ENCODE peak calls at places on chromosomes 16 and 17, in eight cellular contexts. One of them, this sample, is unnamed.

GRCh38 chr16:16014329-16015224 is 65.2 kb downstream of the ABCC1 start:
- DNase-seq in lower leg skin: no peak
- DNase-seq in PC-9: peak; percentile 88
- DNase-seq in T-helper 1 cell: no peak
- DNase-seq in activated T-helper 2 cell treated with anti-CD3 and anti-CD28 coated beads, Interferon-gamma antibody, Interleukin-2, Interleukin-4, amounts not matched to agents 10 μg/mL and 5 μg/mL and 100 μg/mL, durations not matched to agents 14 hours and 24 hours and 36 hours: no peak
- DNase-seq in islet precursor cell: no peak
- DNase-seq in midbrain: no peak
- DNase-seq in GM04503: no peak
- DNase-seq in this sample: no peak

GRCh38 chr16:76653390-76654026 is 376.3 kb downstream of the CNTNAP4 start:
- DNase-seq in lower leg skin: no peak
- DNase-seq in PC-9: peak; percentile 39
- DNase-seq in T-helper 1 cell: no peak
- DNase-seq in activated T-helper 2 cell treated with anti-CD3 and anti-CD28 coated beads, Interferon-gamma antibody, Interleukin-2, Interleukin-4, amounts not matched to agents 10 μg/mL and 5 μg/mL and 100 μg/mL, durations not matched to agents 14 hours and 24 hours and 36 hours: no peak
- DNase-seq in islet precursor cell: peak; percentile 63
- DNase-seq in midbrain: peak; percentile 82
- DNase-seq in GM04503: no peak
- DNase-seq in this sample: no peak

GRCh38 chr17:62807812-62808575 is at the start of gene MARCHF10:
- DNase-seq in lower leg skin: no peak
- DNase-seq in PC-9: peak; percentile 70
- DNase-seq in T-helper 1 cell: no peak
- DNase-seq in activated T-helper 2 cell treated with anti-CD3 and anti-CD28 coated beads, Interferon-gamma antibody, Interleukin-2, Interleukin-4, amounts not matched to agents 10 μg/mL and 5 μg/mL and 100 μg/mL, durations not matched to agents 14 hours and 24 hours and 36 hours: no peak
- DNase-seq in islet precursor cell: peak; percentile 89
- DNase-seq in midbrain: no peak
- DNase-seq in GM04503: no peak
- DNase-seq in this sample: no peak

GRCh38 chr16:81403601-81404391 is 40.8 kb upstream of the CMIP start:
- DNase-seq in lower leg skin: peak; percentile 84
- DNase-seq in PC-9: peak; percentile 80
- DNase-seq in T-helper 1 cell: peak; percentile 51
- DNase-seq in activated T-helper 2 cell treated with anti-CD3 and anti-CD28 coated beads, Interferon-gamma antibody, Interleukin-2, Interleukin-4, amounts not matched to agents 10 μg/mL and 5 μg/mL and 100 μg/mL, durations not matched to agents 14 hours and 24 hours and 36 hours: peak; percentile 71
- DNase-seq in islet precursor cell: peak; percentile 95
- DNase-seq in midbrain: peak; percentile 80
- DNase-seq in GM04503: no peak
- DNase-seq in this sample: peak; percentile 50

GRCh38 chr16:17176199-17176598 is 294.6 kb downstream of the XYLT1 start:
- DNase-seq in lower leg skin: no peak
- DNase-seq in PC-9: no peak
- DNase-seq in T-helper 1 cell: no peak
- DNase-seq in activated T-helper 2 cell treated with anti-CD3 and anti-CD28 coated beads, Interferon-gamma antibody, Interleukin-2, Interleukin-4, amounts not matched to agents 10 μg/mL and 5 μg/mL and 100 μg/mL, durations not matched to agents 14 hours and 24 hours and 36 hours: no peak
- DNase-seq in islet precursor cell: no peak
- DNase-seq in midbrain: no peak
- DNase-seq in GM04503: no peak
- DNase-seq in this sample: no peak

GRCh38 chr16:76194621-76195015 is 82.6 kb upstream of the CNTNAP4 start:
- DNase-seq in lower leg skin: no peak
- DNase-seq in PC-9: no peak
- DNase-seq in T-helper 1 cell: no peak
- DNase-seq in activated T-helper 2 cell treated with anti-CD3 and anti-CD28 coated beads, Interferon-gamma antibody, Interleukin-2, Interleukin-4, amounts not matched to agents 10 μg/mL and 5 μg/mL and 100 μg/mL, durations not matched to agents 14 hours and 24 hours and 36 hours: no peak
- DNase-seq in islet precursor cell: peak; percentile 84
- DNase-seq in midbrain: no peak
- DNase-seq in GM04503: no peak
- DNase-seq in this sample: peak; percentile 52

GRCh38 chr17:79923974-79924638 is 84.9 kb upstream of the CBX4 start:
- DNase-seq in lower leg skin: no peak
- DNase-seq in PC-9: no peak
- DNase-seq in T-helper 1 cell: no peak
- DNase-seq in activated T-helper 2 cell treated with anti-CD3 and anti-CD28 coated beads, Interferon-gamma antibody, Interleukin-2, Interleukin-4, amounts not matched to agents 10 μg/mL and 5 μg/mL and 100 μg/mL, durations not matched to agents 14 hours and 24 hours and 36 hours: peak; percentile 31
- DNase-seq in islet precursor cell: peak; percentile 95
- DNase-seq in midbrain: no peak
- DNase-seq in GM04503: no peak
- DNase-seq in this sample: no peak

GRCh38 chr17:45868276-45868675 is 23.6 kb downstream of the SPPL2C start:
- DNase-seq in lower leg skin: no peak
- DNase-seq in PC-9: no peak
- DNase-seq in T-helper 1 cell: no peak
- DNase-seq in activated T-helper 2 cell treated with anti-CD3 and anti-CD28 coated beads, Interferon-gamma antibody, Interleukin-2, Interleukin-4, amounts not matched to agents 10 μg/mL and 5 μg/mL and 100 μg/mL, durations not matched to agents 14 hours and 24 hours and 36 hours: no peak
- DNase-seq in islet precursor cell: no peak
- DNase-seq in midbrain: no peak
- DNase-seq in GM04503: no peak
- DNase-seq in this sample: no peak

This sample was measured in foreskin keratinocyte.